ENCODE peak calls at places on chromosome 7, in four cellular contexts. C, E, F and L are unnamed samples.

GRCh38 chr7:32893225-32893560 is 1.6 kb upstream of the KBTBD2 start:
- DNase-seq in F (no peak), C (no peak), E (no peak), L (no peak)

GRCh38 chr7:26399309-26399610 is 107.6 kb downstream of the SNX10 start:
- DNase-seq in C (peak), E (peak), F (no peak), L (peak)

GRCh38 chr7:1669954-1670893 is at the start of gene ELFN1:
- DNase-seq in E (peak), F (peak), C (peak), L (no peak)

GRCh38 chr7:113840954-113841353 is 77.9 kb downstream of the PPP1R3A start:
- DNase-seq in C (no peak), F (no peak), E (no peak), L (no peak)

GRCh38 chr7:16590424-16590823 is 55.1 kb downstream of the ANKMY2 start:
- DNase-seq in C (no peak), E (no peak), F (no peak), L (no peak)

GRCh38 chr7:142917447-142917846 is 16.1 kb downstream of the TRPV5 start:
- DNase-seq in C (no peak), F (no peak), E (no peak), L (no peak)

GRCh38 chr7:1926908-1927306 is 256.8 kb downstream of the ELFN1 start:
- DNase-seq in C (no peak), F (no peak), E (no peak), L (no peak)

GRCh38 chr7:28075674-28076358 is 104.8 kb downstream of the JAZF1 start:
- DNase-seq in E (no peak), C (no peak), F (no peak), L (no peak)

GRCh38 chr7:155455776-155456516 is 2.0 kb upstream of the EN2 start:
- DNase-seq in E (no peak), F (no peak), C (no peak), L (no peak)

GRCh38 chr7:99504281-99504602 is 220 bp upstream of the ZKSCAN5 start:
- DNase-seq in C (no peak), E (no peak), F (no peak), L (no peak)

GRCh38 chr7:54397836-54398612 is 144.2 kb upstream of the VSTM2A start:
- DNase-seq in C (no peak), F (no peak), E (no peak), L (no peak)

GRCh38 chr7:70615066-70615465 is 516.9 kb upstream of the GALNT17 start:
- DNase-seq in E (no peak), F (no peak), C (no peak), L (no peak)

GRCh38 chr7:142511801-142512200 is 237.5 kb upstream of the PRSS1 start:
- DNase-seq in C (no peak), F (no peak), E (no peak), L (no peak)

GRCh38 chr7:40299097-40299496 is 164.3 kb downstream of the SUGCT start:
- DNase-seq in C (no peak), F (no peak), E (no peak), L (peak)

GRCh38 chr7:155584763-155585531 is 38.6 kb upstream of the CNPY1 start:
- DNase-seq in F (no peak), E (no peak), C (no peak), L (no peak)

GRCh38 chr7:150716368-150716767 is at the start of gene GIMAP1:
- DNase-seq in C (no peak), F (no peak), E (peak), L (no peak)

GRCh38 chr7:16055263-16055976 is 365.9 kb downstream of the CRPPA start:
- DNase-seq in F (no peak), E (no peak), C (no peak), L (no peak)

GRCh38 chr7:114819629-114820362 is 102.1 kb upstream of the MDFIC start:
- DNase-seq in C (no peak), E (no peak), F (no peak), L (peak)

GRCh38 chr7:22390512-22390911 is 33.6 kb upstream of the RAPGEF5 start:
- DNase-seq in F (no peak), C (no peak), E (no peak), L (no peak)

GRCh38 chr7:31540786-31541185 is 26.9 kb downstream of the ITPRID1 start:
- DNase-seq in C (no peak), E (no peak), F (no peak), L (no peak)

GRCh38 chr7:2313450-2314208 is 612 bp downstream of the SNX8 start:
- DNase-seq in E (peak), C (no peak), F (no peak), L (no peak)

DNA sequence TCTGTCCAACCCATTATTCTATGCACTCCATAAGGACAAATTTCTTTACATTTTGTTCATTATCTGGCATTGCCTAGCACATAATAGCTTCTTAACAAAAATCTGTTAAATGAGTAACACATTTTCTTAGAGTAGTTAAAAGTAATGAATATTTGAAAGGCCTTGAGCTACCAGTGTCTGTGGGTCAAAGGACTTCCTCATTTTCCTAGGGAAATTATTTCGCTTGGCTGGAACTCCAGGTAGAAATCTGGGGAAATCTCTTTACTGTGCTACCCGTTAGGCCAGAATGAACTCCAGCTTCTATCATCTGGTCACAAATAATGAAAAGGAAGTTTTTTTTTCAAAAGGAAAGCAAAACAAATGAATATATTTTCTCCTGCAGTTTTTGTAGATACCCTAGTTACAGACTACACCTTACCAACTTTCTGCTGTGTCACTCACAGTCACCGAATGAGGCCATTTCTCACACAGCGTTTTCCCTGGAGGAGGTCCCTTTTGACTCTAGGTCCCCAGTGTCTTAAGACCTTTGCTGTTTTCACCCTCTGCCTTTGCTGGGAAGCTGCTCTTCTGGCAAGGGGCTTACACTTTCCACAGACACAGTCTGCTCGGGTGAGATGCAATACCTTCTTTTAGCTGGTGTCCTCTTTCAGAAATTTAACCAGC is 1.6 kb downstream of the SAMD9L start:
- DNase-seq in E (no peak), F (no peak), C (no peak), L (no peak)
- H3K4me3 ChIP-seq in E (peak), F (no peak), C (peak), L (no peak)

GRCh38 chr7:23469961-23470250 is 385 bp downstream of the IGF2BP3 start:
- DNase-seq in F (peak), E (no peak), C (no peak), L (no peak)
- H3K4me3 ChIP-seq in F (peak), E (no peak), C (peak), L (peak)

DNA sequence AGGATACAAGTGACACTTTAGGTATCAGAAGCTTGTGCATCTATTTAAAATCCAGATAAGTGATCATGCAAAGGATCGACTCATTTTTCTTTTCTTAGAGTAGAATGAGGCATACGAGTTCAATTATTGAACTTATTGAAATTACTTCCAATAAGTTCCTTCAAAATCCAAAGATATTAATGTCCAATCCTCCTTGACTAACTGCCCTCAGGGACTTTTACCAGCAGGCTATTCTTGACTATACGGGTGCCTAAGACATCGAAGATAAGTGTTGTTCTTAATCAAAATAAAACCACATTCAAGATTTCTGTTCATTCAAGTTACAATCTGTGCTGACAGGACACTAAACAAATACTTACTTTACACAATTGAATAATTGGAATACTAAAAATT is 74.5 kb upstream of the SP4 start:
- DNase-seq in C (no peak), F (no peak), E (no peak), L (no peak)
- H3K4me3 ChIP-seq in C (no peak), F (no peak), E (no peak), L (no peak)

GRCh38 chr7:141294122-141294829 is 220.4 kb downstream of the TMEM178B start:
- DNase-seq in E (no peak), C (no peak), F (no peak), L (no peak)

GRCh38 chr7:141290365-141290764 is 216.5 kb downstream of the TMEM178B start:
- DNase-seq in E (no peak), C (no peak), F (no peak), L (no peak)

GRCh38 chr7:141290951-141291350 is 217.1 kb downstream of the TMEM178B start:
- DNase-seq in C (no peak), E (no peak), F (no peak), L (no peak)

GRCh38 chr7:141288626-141289025 is 214.8 kb downstream of the TMEM178B start:
- DNase-seq in C (no peak), E (no peak), F (no peak), L (no peak)

DNA sequence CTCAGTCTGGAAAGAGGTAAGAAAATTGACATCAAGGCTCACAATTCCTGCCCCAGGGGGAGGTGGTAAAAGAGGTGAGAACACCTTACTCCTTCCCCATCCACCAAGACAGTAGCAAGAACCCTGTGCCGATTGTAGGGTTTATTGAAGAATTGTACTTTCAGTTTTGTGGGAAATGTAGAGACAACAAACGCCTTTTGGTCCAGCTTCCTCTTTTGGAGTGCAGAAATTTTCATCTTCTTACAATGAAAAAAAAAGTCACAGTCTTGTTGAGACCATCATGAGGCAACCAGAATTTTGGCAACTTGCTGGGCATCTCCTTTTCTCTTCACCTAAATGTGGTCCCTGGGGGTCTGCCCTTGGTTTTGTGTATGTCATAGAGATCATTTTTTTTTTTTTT is 217.7 kb downstream of the TMEM178B start:
- DNase-seq in E (no peak), F (no peak), C (no peak), L (no peak)
- H3K4me3 ChIP-seq in E (no peak), F (no peak), C (no peak), L (no peak)

GRCh38 chr7:24820730-24821044 is 63.4 kb upstream of the GSDME start:
- DNase-seq in C (no peak), E (no peak), F (no peak), L (no peak)
- H3K4me3 ChIP-seq in C (no peak), E (no peak), F (no peak), L (no peak)

GRCh38 chr7:100721505-100721812 is 1.2 kb downstream of the EPO start:
- DNase-seq in F (no peak), E (no peak), C (no peak), L (no peak)

GRCh38 chr7:100722480-100723212 is 2.4 kb downstream of the EPO start:
- DNase-seq in E (no peak), F (no peak), C (no peak), L (no peak)

GRCh38 chr7:100720645-100721504 is 607 bp downstream of the EPO start:
- DNase-seq in F (no peak), E (no peak), C (no peak), L (no peak)

GRCh38 chr7:100719523-100720319 is 547 bp upstream of the EPO start:
- DNase-seq in E (no peak), C (no peak), F (no peak), L (peak)

DNA sequence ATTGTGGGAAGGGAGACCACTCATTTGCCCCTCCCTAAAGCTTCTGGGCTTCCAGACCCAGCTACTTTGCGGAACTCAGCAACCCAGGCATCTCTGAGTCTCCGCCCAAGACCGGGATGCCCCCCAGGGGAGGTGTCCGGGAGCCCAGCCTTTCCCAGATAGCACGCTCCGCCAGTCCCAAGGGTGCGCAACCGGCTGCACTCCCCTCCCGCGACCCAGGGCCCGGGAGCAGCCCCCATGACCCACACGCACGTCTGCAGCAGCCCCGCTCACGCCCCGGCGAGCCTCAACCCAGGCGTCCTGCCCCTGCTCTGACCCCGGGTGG is at the start of gene EPO:
- DNase-seq in E (no peak), F (no peak), C (no peak), L (no peak)
- H3K4me3 ChIP-seq in E (no peak), F (peak), C (no peak), L (no peak)

DNA sequence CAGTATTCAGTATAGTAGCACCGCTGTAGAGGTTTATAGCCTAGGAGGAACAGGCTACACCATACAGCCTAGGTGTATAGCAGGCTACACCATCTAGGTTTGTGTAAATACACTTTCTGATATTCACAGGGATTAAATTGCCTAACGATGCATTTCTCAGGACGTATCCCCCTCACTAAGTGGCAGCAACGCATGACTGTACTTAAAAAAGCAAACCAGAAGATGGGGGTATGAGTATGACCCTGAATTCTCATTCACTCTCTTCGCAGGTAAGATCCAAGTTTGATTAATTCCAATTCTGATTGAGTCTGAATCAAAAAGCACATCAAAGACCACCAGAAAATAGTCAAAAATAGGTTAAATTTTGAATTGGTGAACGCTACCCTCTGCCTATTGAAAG is 972 bp downstream of the ORC5 start:
- DNase-seq in E (no peak), F (no peak), C (no peak), L (no peak)
- H3K4me3 ChIP-seq in E (peak), F (peak), C (peak), L (peak)

DNA sequence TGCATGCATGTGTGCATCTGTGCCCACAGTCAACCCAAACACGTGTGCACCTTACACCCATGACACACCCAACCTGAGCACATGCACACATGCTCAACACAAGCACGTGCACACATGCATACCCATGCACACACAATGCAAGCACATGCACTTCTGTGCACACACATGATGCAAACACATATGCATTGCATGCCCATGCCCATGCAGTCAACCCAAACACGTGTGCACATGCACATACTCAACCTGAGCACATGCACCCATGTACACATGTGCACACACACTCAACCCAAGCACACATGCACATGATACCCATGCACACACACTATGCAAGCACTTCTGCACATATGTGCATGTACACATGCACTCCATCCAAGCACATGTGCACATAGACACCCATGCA is 84.5 kb upstream of the FAM20C start:
- DNase-seq in C (no peak), E (no peak), F (no peak), L (no peak)
- H3K4me3 ChIP-seq in C (no peak), E (no peak), F (peak), L (no peak)

GRCh38 chr7:128833148-128833938 is 3.1 kb downstream of the FLNC start:
- DNase-seq in F (no peak), C (no peak), E (peak), L (peak)
- H3K4me3 ChIP-seq in F (peak), C (no peak), E (no peak), L (peak)

DNA sequence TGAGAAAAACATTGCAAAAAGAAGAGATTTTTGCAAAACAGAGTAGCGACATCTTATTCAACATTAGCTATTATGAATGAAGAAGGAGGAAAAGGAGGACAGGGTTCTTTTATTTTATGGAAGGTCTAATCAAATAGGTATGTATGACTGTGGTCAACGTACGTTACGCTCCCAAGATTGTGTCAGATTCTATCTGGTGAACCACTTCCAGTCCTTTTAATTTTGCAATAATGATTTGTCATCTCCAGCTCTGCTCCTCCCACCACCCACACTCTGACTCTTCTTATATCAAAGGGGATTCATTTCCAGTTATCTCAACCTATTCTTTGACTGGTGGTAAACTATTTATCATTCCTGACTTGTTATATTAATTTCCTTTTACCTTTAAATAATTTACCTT is 259.9 kb downstream of the CACNA2D1 start:
- DNase-seq in C (no peak), E (no peak), F (no peak), L (peak)
- H3K4me3 ChIP-seq in C (no peak), E (no peak), F (no peak), L (no peak)